ENCODE peak calls at places on chromosomes 5 and 9, in six cellular contexts. Y, O, E, P, U and I are unnamed samples.

GRCh38 chr9:130728721-130729120 is 35.1 kb downstream of the EXOSC2 start:
- DNase-seq in U (no peak), O (no peak), P (no peak), Y (peak; percentile 80), E (no peak), I (no peak)

GRCh38 chr5:51997908-51998307 is 614.7 kb downstream of the ISL1 start:
- DNase-seq in E (no peak), U (no peak), P (no peak), Y (no peak), O (no peak), I (no peak)

GRCh38 chr9:119934497-119934896 is 565.3 kb upstream of the BRINP1 start:
- DNase-seq in U (no peak), O (no peak), E (no peak), P (no peak), Y (no peak), I (no peak)

GRCh38 chr5:14351086-14351661 is 208.0 kb downstream of the TRIO start:
- DNase-seq in O (no peak), P (no peak), Y (no peak), U (no peak), E (no peak), I (no peak)

GRCh38 chr9:83544002-83544698 is 5.9 kb upstream of the FRMD3 start:
- DNase-seq in E (no peak), O (no peak), P (peak; percentile 58), U (peak; percentile 66), Y (peak; percentile 75), I (peak; percentile 29)

GRCh38 chr5:148910686-148911361 is 84.4 kb downstream of the ADRB2 start:
- DNase-seq in U (peak; percentile 44), E (peak; percentile 58), P (no peak), Y (peak; percentile 100), O (no peak), I (peak; percentile 79)

GRCh38 chr9:138023394-138024124 is 146.0 kb downstream of the CACNA1B start:
- DNase-seq in P (peak; percentile 26), U (no peak), Y (no peak), O (peak; percentile 1), E (peak; percentile 18), I (peak; percentile 2)

GRCh38 chr9:72524820-72525539 is 3.6 kb downstream of the TMC1 start:
- DNase-seq in P (no peak), Y (peak; percentile 94), O (no peak), E (no peak), U (peak; percentile 94), I (peak; percentile 70)

GRCh38 chr9:124004608-124005007 is 7.0 kb upstream of the LHX2 start:
- DNase-seq in O (no peak), P (no peak), Y (no peak), U (no peak), E (no peak), I (no peak)

GRCh38 chr5:57698785-57699184 is 216.2 kb upstream of the ACTBL2 start:
- DNase-seq in E (peak; percentile 32), U (peak; percentile 64), Y (peak; percentile 94), P (no peak), O (no peak), I (no peak)

GRCh38 chr9:78278177-78278777 is 18.6 kb upstream of the PSAT1 start:
- DNase-seq in U (no peak), P (no peak), O (no peak), Y (no peak), E (no peak), I (no peak)

GRCh38 chr9:18238752-18239151 is 235.2 kb upstream of the ADAMTSL1 start:
- DNase-seq in E (no peak), Y (peak; percentile 86), O (no peak), U (no peak), P (no peak), I (no peak)

GRCh38 chr9:107943901-107944300 is 454.3 kb upstream of the KLF4 start:
- DNase-seq in Y (no peak), P (no peak), E (no peak), O (no peak), U (no peak), I (no peak)

GRCh38 chr5:16909464-16909863 is 26.6 kb downstream of the MYO10 start:
- DNase-seq in Y (no peak), U (peak; percentile 47), E (no peak), P (no peak), O (no peak), I (no peak)

GRCh38 chr5:73666891-73667290 is 40.9 kb downstream of the ARHGEF28 start:
- DNase-seq in Y (no peak), E (no peak), U (no peak), P (no peak), O (no peak), I (no peak)

GRCh38 chr5:994821-995220 is 13.8 kb upstream of the NKD2 start:
- DNase-seq in E (no peak), U (no peak), Y (no peak), P (no peak), O (no peak), I (peak; percentile 17)

GRCh38 chr5:38541174-38541724 is 15.2 kb downstream of the LIFR start:
- DNase-seq in O (no peak), P (no peak), E (no peak), U (no peak), Y (peak; percentile 55), I (no peak)

GRCh38 chr9:111294691-111295451 is 35.2 kb downstream of the OR2K2 start:
- DNase-seq in Y (no peak), O (no peak), P (no peak), U (no peak), E (no peak), I (no peak)

GRCh38 chr5:41143124-41143523 is 70.2 kb downstream of the C6 start:
- DNase-seq in P (no peak), U (no peak), Y (peak; percentile 15), E (no peak), O (no peak), I (no peak)

GRCh38 chr5:128409401-128409800 is 128.6 kb downstream of the FBN2 start:
- DNase-seq in P (no peak), E (no peak), U (no peak), Y (no peak), O (no peak), I (no peak)

GRCh38 chr9:78196258-78196657 is 39.6 kb upstream of the CEP78 start:
- DNase-seq in Y (no peak), P (no peak), O (no peak), U (no peak), E (no peak), I (no peak)

GRCh38 chr9:116423149-116423548 is 264.0 kb upstream of the TRIM32 start:
- DNase-seq in Y (no peak), U (no peak), E (no peak), P (no peak), O (no peak), I (no peak)

GRCh38 chr5:109410389-109411174 is 808 bp upstream of the PJA2 start:
- DNase-seq in U (peak; percentile 83), Y (peak; percentile 67), E (peak; percentile 80), O (peak; percentile 73), P (peak; percentile 87), I (peak; percentile 76)

GRCh38 chr9:76530458-76531100 is 71.6 kb downstream of the GCNT1 start:
- DNase-seq in O (no peak), E (no peak), P (no peak), Y (no peak), U (no peak), I (no peak)

GRCh38 chr9:131203438-131204219 is 72.7 kb downstream of the FAM78A start:
- DNase-seq in P (no peak), Y (no peak), U (no peak), E (no peak), O (no peak), I (no peak)

GRCh38 chr5:172151661-172152210 is 36.3 kb downstream of the STK10 start:
- DNase-seq in P (no peak), E (no peak), O (no peak), U (no peak), Y (no peak), I (no peak)

GRCh38 chr9:111516061-111516465 is 8.9 kb upstream of the ZNF483 start:
- DNase-seq in O (no peak), P (no peak), E (no peak), Y (peak; percentile 21), U (peak; percentile 28), I (no peak)

GRCh38 chr5:135569755-135570452 is 8.9 kb downstream of the CXCL14 start:
- DNase-seq in E (peak; percentile 36), U (peak; percentile 51), P (peak; percentile 62), Y (peak; percentile 55), O (no peak), I (peak; percentile 45)

GRCh38 chr5:113512341-113512740 is 1.2 kb upstream of the YTHDC2 start:
- DNase-seq in U (no peak), E (no peak), Y (peak; percentile 29), P (no peak), O (no peak), I (no peak)

GRCh38 chr9:33107762-33108161 is 31.3 kb upstream of the SMU1 start:
- DNase-seq in U (no peak), Y (no peak), E (no peak), O (no peak), P (no peak), I (no peak)

GRCh38 chr9:133731876-133732321 is 6.3 kb downstream of the SARDH start:
- DNase-seq in E (peak; percentile 35), Y (peak; percentile 45), O (no peak), P (peak; percentile 65), U (peak; percentile 63), I (peak; percentile 20)

GRCh38 chr5:57174128-57174849 is 430 bp downstream of the GPBP1 start:
- DNase-seq in O (peak; percentile 43), U (peak; percentile 36), P (no peak), Y (peak; percentile 16), E (no peak), I (peak; percentile 41)

GRCh38 chr9:112757300-112757883 is 6.8 kb downstream of the SNX30 start:
- DNase-seq in P (no peak), U (no peak), E (no peak), O (no peak), Y (peak; percentile 64), I (no peak)

GRCh38 chr9:70044450-70045307 is 1.0 kb downstream of the MAMDC2 start:
- DNase-seq in U (no peak), Y (no peak), E (no peak), P (peak; percentile 63), O (no peak), I (peak; percentile 31)

GRCh38 chr9:109862452-109862851 is 82.5 kb downstream of the PALM2AKAP2 start:
- DNase-seq in O (no peak), Y (no peak), E (no peak), P (no peak), U (no peak), I (no peak)

GRCh38 chr9:90979138-90979551 is 177.5 kb downstream of the SYK start:
- DNase-seq in E (no peak), O (no peak), U (no peak), P (no peak), Y (peak; percentile 73), I (no peak)
- H3K27ac ChIP-seq in E (no peak overlapping the region), O (no peak overlapping the region), U (no peak overlapping the region), P (no peak overlapping the region), Y (peak overlapping the region; percentile 54), I (no peak overlapping the region)

GRCh38 chr5:181114844-181115778 is 15.9 kb downstream of the OR2V1 start:
- DNase-seq in P (no peak), U (peak; percentile 73), O (no peak), E (no peak), Y (peak; percentile 82), I (no peak)
- H3K4me3 ChIP-seq in P (no peak overlapping the region), U (peak overlapping the region; percentile 8), O (no peak overlapping the region), E (no peak overlapping the region), Y (peak overlapping the region; percentile 61), I (no peak overlapping the region)

GRCh38 chr5:11524188-11524587 is 380.1 kb downstream of the CTNND2 start:
- DNase-seq in E (no peak), Y (no peak), P (no peak), U (no peak), O (no peak), I (no peak)
- H3K27ac ChIP-seq in E (no peak overlapping the region), Y (no peak overlapping the region), P (no peak overlapping the region), U (no peak overlapping the region), O (no peak overlapping the region), I (no peak overlapping the region)

GRCh38 chr5:119570935-119571334 is 58.4 kb upstream of the FAM170A start:
- DNase-seq in O (no peak), Y (no peak), U (no peak), P (no peak), E (no peak), I (no peak)
- H3K4me3 ChIP-seq in O (no peak overlapping the region), Y (no peak overlapping the region), U (no peak overlapping the region), P (no peak overlapping the region), E (no peak overlapping the region), I (no peak overlapping the region)